ENCODE peak calls at places on chromosomes 16 and 17, in six cellular contexts. L is tibial nerve, F is stomach, S is A549, P is ovary, Q is transverse colon. M is an unnamed sample.

GRCh38 chr17:56108811-56109284 is 44.4 kb upstream of the ANKFN1 start:
- DNase-seq in L (no peak), F (no peak), S (peak), P (no peak), Q (no peak), M (no peak)

GRCh38 chr17:7014995-7015586 is 2.7 kb downstream of the RNASEK start:
- DNase-seq in L (no peak), F (no peak), S (no peak), P (no peak), Q (peak), M (peak)

GRCh38 chr16:83899272-83899897 is 470 bp downstream of the MLYCD start:
- DNase-seq in L (no peak), F (peak), S (peak), P (peak), Q (peak), M (peak)

GRCh38 chr16:84489141-84489540 is 15.3 kb downstream of the MEAK7 start:
- DNase-seq in L (no peak), F (no peak), S (no peak), P (no peak), Q (no peak), M (no peak)

GRCh38 chr16:49827806-49828428 is 28.0 kb downstream of the ZNF423 start:
- DNase-seq in L (peak), F (no peak), S (no peak), P (peak), Q (no peak), M (no peak)

GRCh38 chr17:62933986-62934385 is 32.0 kb upstream of the TANC2 start:
- DNase-seq in L (no peak), F (no peak), S (no peak), P (no peak), Q (no peak), M (peak)

GRCh38 chr17:8712698-8713097 is 31.9 kb downstream of the CCDC42 start:
- DNase-seq in L (no peak), F (no peak), S (no peak), P (no peak), Q (no peak), M (no peak)

GRCh38 chr17:50459081-50459676 is 9.5 kb downstream of the CHAD start:
- DNase-seq in L (no peak), F (no peak), S (peak), P (no peak), Q (peak), M (no peak)

GRCh38 chr16:22323998-22324786 is 27.0 kb downstream of the POLR3E start:
- DNase-seq in L (no peak), F (no peak), S (no peak), P (no peak), Q (no peak), M (no peak)

GRCh38 chr16:4317471-4318170 is 1.8 kb downstream of the GLIS2 start:
- DNase-seq in L (no peak), F (no peak), S (peak), P (peak), Q (no peak), M (peak)

GRCh38 chr16:55949518-55949917 is 74.3 kb upstream of the CES5A start:
- DNase-seq in L (no peak), F (no peak), S (peak), P (no peak), Q (no peak), M (no peak)

GRCh38 chr17:62206550-62206949 is 141.5 kb upstream of the MED13 start:
- DNase-seq in L (no peak), F (no peak), S (no peak), P (no peak), Q (no peak), M (no peak)

GRCh38 chr17:18993876-18994275 is 10.7 kb downstream of the FAM83G start:
- DNase-seq in L (no peak), F (no peak), S (no peak), P (peak), Q (no peak), M (no peak)

GRCh38 chr16:610513-611381 is 20.0 kb upstream of the WFIKKN1 start:
- DNase-seq in L (peak), F (peak), S (no peak), P (peak), Q (peak), M (no peak)

GRCh38 chr16:80040814-80041213 is 440.3 kb upstream of the MAF start:
- DNase-seq in L (no peak), F (no peak), S (no peak), P (no peak), Q (no peak), M (no peak)

GRCh38 chr17:82179412-82179811 is 33.2 kb downstream of the CCDC57 start:
- DNase-seq in L (no peak), F (no peak), S (no peak), P (no peak), Q (no peak), M (no peak)

GRCh38 chr16:1188781-1189189 is 35.9 kb downstream of the CACNA1H start:
- DNase-seq in L (peak), F (peak), S (no peak), P (peak), Q (peak), M (no peak)

GRCh38 chr16:29877266-29877961 is 14.4 kb upstream of the CDIPT start:
- DNase-seq in L (no peak), F (no peak), S (peak), P (no peak), Q (no peak), M (peak)

GRCh38 chr17:81371910-81372760 is 23.1 kb upstream of the BAHCC1 start:
- DNase-seq in L (no peak), F (no peak), S (peak), P (no peak), Q (peak), M (peak)

GRCh38 chr16:57528499-57529323 is 7.7 kb downstream of the CCDC102A start:
- DNase-seq in L (no peak), F (peak), S (no peak), P (peak), Q (peak), M (no peak)

GRCh38 chr17:33267881-33268548 is 25.1 kb downstream of the ASIC2 start:
- DNase-seq in L (no peak), F (no peak), S (no peak), P (no peak), Q (no peak), M (no peak)

GRCh38 chr17:395179-395578 is 42.6 kb upstream of the RPH3AL start:
- DNase-seq in L (no peak), F (no peak), S (no peak), P (no peak), Q (no peak), M (no peak)

GRCh38 chr17:76458580-76459490 is 5.9 kb upstream of the UBE2O start:
- DNase-seq in L (no peak), F (peak), S (peak), P (peak), Q (peak), M (peak)

GRCh38 chr16:81405702-81406113 is 38.9 kb upstream of the CMIP start:
- DNase-seq in L (no peak), F (peak), S (peak), P (peak), Q (no peak), M (no peak)

GRCh38 chr16:53779186-53779585 is 75.2 kb downstream of the FTO start:
- DNase-seq in L (no peak), F (no peak), S (no peak), P (no peak), Q (no peak), M (no peak)

GRCh38 chr17:82985973-82986372 is 93.4 kb upstream of the METRNL start:
- DNase-seq in L (no peak), F (peak), S (no peak), P (no peak), Q (peak), M (peak)

GRCh38 chr17:16150251-16150859 is 65.0 kb downstream of the NCOR1 start:
- DNase-seq in L (no peak), F (no peak), S (peak), P (no peak), Q (no peak), M (no peak)

GRCh38 chr17:44546711-44547606 is 10.3 kb upstream of the FZD2 start:
- DNase-seq in L (no peak), F (no peak), S (no peak), P (no peak), Q (no peak), M (no peak)

GRCh38 chr17:42422412-42422957 is 571 bp downstream of the CAVIN1 start:
- DNase-seq in L (no peak), F (peak), S (peak), P (peak), Q (no peak), M (peak)

GRCh38 chr17:63774982-63775290 is 966 bp downstream of the DDX42 start:
- DNase-seq in L (no peak), F (no peak), S (no peak), P (no peak), Q (no peak), M (no peak)

GRCh38 chr17:30450125-30451027 is 26.8 kb upstream of the GOSR1 start:
- DNase-seq in L (no peak), F (no peak), S (peak), P (no peak), Q (no peak), M (no peak)

GRCh38 chr17:14737984-14738651 is 437.2 kb downstream of the HS3ST3B1 start:
- DNase-seq in L (peak), F (peak), S (peak), P (no peak), Q (peak), M (peak)

GRCh38 chr17:66387391-66387981 is 85.1 kb downstream of the PRKCA start:
- DNase-seq in L (no peak), F (no peak), S (no peak), P (no peak), Q (no peak), M (no peak)

GRCh38 chr17:72030067-72030899 is 90.5 kb upstream of the SOX9 start:
- DNase-seq in L (peak), F (peak), S (peak), P (no peak), Q (peak), M (peak)

GRCh38 chr16:13767215-13767614 is 152.7 kb upstream of the ERCC4 start:
- DNase-seq in L (no peak), F (no peak), S (no peak), P (no peak), Q (no peak), M (no peak)
- TF ChIP-seq EP300 in L (no peak), F (no peak), S (no peak), P (no peak), Q (no peak), M (no peak)

GRCh38 chr17:73956595-73957465 is 246.6 kb upstream of the RPL38 start:
- DNase-seq in L (peak), F (peak), S (peak), P (peak), Q (peak), M (peak)
- TF ChIP-seq CTCF in L (peak), F (no peak), S (peak), P (no peak), Q (no peak), M (peak)

GRCh38 chr17:40219073-40219860 is at the start of gene WIPF2:
- DNase-seq in L (peak), F (peak), S (peak), P (peak), Q (peak), M (peak)

GRCh38 chr17:40225151-40225550 is 6.0 kb downstream of the WIPF2 start:
- DNase-seq in L (no peak), F (no peak), S (no peak), P (no peak), Q (no peak), M (no peak)

GRCh38 chr17:40218740-40219072 is 398 bp upstream of the WIPF2 start:
- DNase-seq in L (peak), F (peak), S (peak), P (peak), Q (peak), M (no peak)

DNA sequence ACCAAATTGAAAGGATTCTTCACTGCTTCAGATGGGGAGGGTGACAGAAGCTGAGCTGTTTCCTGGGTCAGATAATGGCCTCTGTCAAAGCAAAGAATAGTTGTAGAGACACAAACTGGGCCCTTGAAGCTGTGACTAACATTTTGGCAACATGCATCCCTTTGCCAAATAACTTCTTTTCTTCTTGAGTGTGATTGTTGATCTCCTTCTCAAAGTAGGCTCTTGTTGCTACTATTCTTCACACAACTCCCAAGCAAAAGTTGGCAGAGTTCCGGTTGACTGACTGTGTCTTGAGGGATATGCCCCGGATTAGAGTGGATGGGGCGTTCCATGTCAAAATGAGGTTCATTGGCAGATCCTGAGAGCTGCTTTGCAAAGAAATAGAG is 5.6 kb downstream of the WIPF2 start:
- DNase-seq in L (peak), F (peak), S (no peak), P (no peak), Q (no peak), M (peak)
- TF ChIP-seq EP300 in L (peak), F (no peak), S (no peak), P (no peak), Q (no peak), M (no peak)

GRCh38 chr16:70417661-70418060 is 21.2 kb downstream of the ST3GAL2 start:
- DNase-seq in L (no peak), F (no peak), S (no peak), P (no peak), Q (no peak), M (no peak)
- TF ChIP-seq CTCF in L (no peak), F (no peak), S (no peak), P (no peak), Q (no peak), M (no peak)

M was measured in upper lobe of left lung.